ENCODE peak calls at places on chromosomes 1 and 21, in eight cellular contexts. One of them, this sample, is unnamed.

GRCh38 chr1:83918688-83919285 is 80.1 kb downstream of the TTLL7 start:
- DNase-seq in colonic mucosa: no peak
- DNase-seq in tibial nerve: no peak
- DNase-seq in GM23248: no peak
- DNase-seq in foreskin keratinocyte: no peak
- DNase-seq in CD8-positive, alpha-beta T cell: no peak
- DNase-seq in thoracic aorta: no peak
- DNase-seq in RWPE1: no peak
- DNase-seq in this sample: no peak

GRCh38 chr1:171801395-171801990 is 20.0 kb downstream of the METTL13 start:
- DNase-seq in colonic mucosa: peak
- DNase-seq in tibial nerve: peak
- DNase-seq in GM23248: peak
- DNase-seq in foreskin keratinocyte: peak
- DNase-seq in CD8-positive, alpha-beta T cell: no peak
- DNase-seq in thoracic aorta: no peak
- DNase-seq in RWPE1: peak
- DNase-seq in this sample: no peak

GRCh38 chr21:38804617-38805281 is 980 bp upstream of the ETS2 start:
- DNase-seq in colonic mucosa: peak
- DNase-seq in tibial nerve: peak
- DNase-seq in GM23248: peak
- DNase-seq in foreskin keratinocyte: peak
- DNase-seq in CD8-positive, alpha-beta T cell: peak
- DNase-seq in thoracic aorta: no peak
- DNase-seq in RWPE1: no peak
- DNase-seq in this sample: peak

GRCh38 chr1:15682886-15683410 is 1.2 kb upstream of the PLEKHM2 start:
- DNase-seq in colonic mucosa: no peak
- DNase-seq in tibial nerve: no peak
- DNase-seq in GM23248: no peak
- DNase-seq in foreskin keratinocyte: no peak
- DNase-seq in CD8-positive, alpha-beta T cell: no peak
- DNase-seq in thoracic aorta: no peak
- DNase-seq in RWPE1: no peak
- DNase-seq in this sample: no peak

GRCh38 chr1:174040387-174040786 is 18.2 kb upstream of the RC3H1 start:
- DNase-seq in colonic mucosa: no peak
- DNase-seq in tibial nerve: no peak
- DNase-seq in GM23248: peak
- DNase-seq in foreskin keratinocyte: peak
- DNase-seq in CD8-positive, alpha-beta T cell: no peak
- DNase-seq in thoracic aorta: no peak
- DNase-seq in RWPE1: peak
- DNase-seq in this sample: no peak

GRCh38 chr1:15966081-15966955 is 9.6 kb downstream of the ZBTB17 start:
- DNase-seq in colonic mucosa: no peak
- DNase-seq in tibial nerve: peak
- DNase-seq in GM23248: peak
- DNase-seq in foreskin keratinocyte: peak
- DNase-seq in CD8-positive, alpha-beta T cell: peak
- DNase-seq in thoracic aorta: no peak
- DNase-seq in RWPE1: no peak
- DNase-seq in this sample: no peak

GRCh38 chr1:159000627-159001026 is 9.1 kb upstream of the IFI16 start:
- DNase-seq in colonic mucosa: peak
- DNase-seq in tibial nerve: peak
- DNase-seq in GM23248: peak
- DNase-seq in foreskin keratinocyte: peak
- DNase-seq in CD8-positive, alpha-beta T cell: no peak
- DNase-seq in thoracic aorta: peak
- DNase-seq in RWPE1: peak
- DNase-seq in this sample: peak

GRCh38 chr1:72649974-72650373 is 367.6 kb upstream of the NEGR1 start:
- DNase-seq in colonic mucosa: no peak
- DNase-seq in tibial nerve: no peak
- DNase-seq in GM23248: peak
- DNase-seq in foreskin keratinocyte: peak
- DNase-seq in CD8-positive, alpha-beta T cell: no peak
- DNase-seq in thoracic aorta: no peak
- DNase-seq in RWPE1: no peak
- DNase-seq in this sample: no peak

GRCh38 chr1:1956101-1956500 is 37.0 kb upstream of the TMEM52 start:
- DNase-seq in colonic mucosa: no peak
- DNase-seq in tibial nerve: no peak
- DNase-seq in GM23248: no peak
- DNase-seq in foreskin keratinocyte: no peak
- DNase-seq in CD8-positive, alpha-beta T cell: no peak
- DNase-seq in thoracic aorta: no peak
- DNase-seq in RWPE1: no peak
- DNase-seq in this sample: no peak

GRCh38 chr1:23483327-23484252 is at the start of gene ASAP3:
- DNase-seq in colonic mucosa: peak
- DNase-seq in tibial nerve: no peak
- DNase-seq in GM23248: peak
- DNase-seq in foreskin keratinocyte: no peak
- DNase-seq in CD8-positive, alpha-beta T cell: no peak
- DNase-seq in thoracic aorta: no peak
- DNase-seq in RWPE1: no peak
- DNase-seq in this sample: peak

GRCh38 chr1:170145061-170145460 is 698 bp upstream of the NTMT2 start:
- DNase-seq in colonic mucosa: no peak
- DNase-seq in tibial nerve: no peak
- DNase-seq in GM23248: no peak
- DNase-seq in foreskin keratinocyte: no peak
- DNase-seq in CD8-positive, alpha-beta T cell: no peak
- DNase-seq in thoracic aorta: no peak
- DNase-seq in RWPE1: no peak
- DNase-seq in this sample: no peak

GRCh38 chr1:34709547-34709946 is 45.3 kb upstream of the GJB5 start:
- DNase-seq in colonic mucosa: no peak
- DNase-seq in tibial nerve: no peak
- DNase-seq in GM23248: peak
- DNase-seq in foreskin keratinocyte: peak
- DNase-seq in CD8-positive, alpha-beta T cell: no peak
- DNase-seq in thoracic aorta: no peak
- DNase-seq in RWPE1: peak
- DNase-seq in this sample: no peak

GRCh38 chr1:208160259-208160819 is 83.8 kb downstream of the PLXNA2 start:
- DNase-seq in colonic mucosa: no peak
- DNase-seq in tibial nerve: no peak
- DNase-seq in GM23248: no peak
- DNase-seq in foreskin keratinocyte: no peak
- DNase-seq in CD8-positive, alpha-beta T cell: no peak
- DNase-seq in thoracic aorta: no peak
- DNase-seq in RWPE1: no peak
- DNase-seq in this sample: peak

GRCh38 chr1:204506091-204506968 is 9.9 kb upstream of the MDM4 start:
- DNase-seq in colonic mucosa: peak
- DNase-seq in tibial nerve: peak
- DNase-seq in GM23248: peak
- DNase-seq in foreskin keratinocyte: peak
- DNase-seq in CD8-positive, alpha-beta T cell: peak
- DNase-seq in thoracic aorta: no peak
- DNase-seq in RWPE1: peak
- DNase-seq in this sample: peak

GRCh38 chr1:240190881-240191385 is 99.2 kb downstream of the FMN2 start:
- DNase-seq in colonic mucosa: no peak
- DNase-seq in tibial nerve: peak
- DNase-seq in GM23248: peak
- DNase-seq in foreskin keratinocyte: no peak
- DNase-seq in CD8-positive, alpha-beta T cell: no peak
- DNase-seq in thoracic aorta: no peak
- DNase-seq in RWPE1: peak
- DNase-seq in this sample: no peak

GRCh38 chr1:86061660-86062059 is 94.9 kb downstream of the COL24A1 start:
- DNase-seq in colonic mucosa: no peak
- DNase-seq in tibial nerve: no peak
- DNase-seq in GM23248: no peak
- DNase-seq in foreskin keratinocyte: no peak
- DNase-seq in CD8-positive, alpha-beta T cell: no peak
- DNase-seq in thoracic aorta: no peak
- DNase-seq in RWPE1: no peak
- DNase-seq in this sample: no peak

GRCh38 chr1:229098903-229099578 is 171.9 kb upstream of the RAB4A start:
- DNase-seq in colonic mucosa: no peak
- DNase-seq in tibial nerve: no peak
- DNase-seq in GM23248: no peak
- DNase-seq in foreskin keratinocyte: no peak
- DNase-seq in CD8-positive, alpha-beta T cell: no peak
- DNase-seq in thoracic aorta: no peak
- DNase-seq in RWPE1: no peak
- DNase-seq in this sample: no peak

GRCh38 chr1:67673468-67674201 is 11.4 kb upstream of the GADD45A start:
- DNase-seq in colonic mucosa: no peak
- DNase-seq in tibial nerve: no peak
- DNase-seq in GM23248: no peak
- DNase-seq in foreskin keratinocyte: no peak
- DNase-seq in CD8-positive, alpha-beta T cell: no peak
- DNase-seq in thoracic aorta: no peak
- DNase-seq in RWPE1: no peak
- DNase-seq in this sample: no peak

GRCh38 chr1:153922076-153922837 is 515 bp downstream of the GATAD2B start:
- DNase-seq in colonic mucosa: peak
- DNase-seq in tibial nerve: no peak
- DNase-seq in GM23248: peak
- DNase-seq in foreskin keratinocyte: no peak
- DNase-seq in CD8-positive, alpha-beta T cell: no peak
- DNase-seq in thoracic aorta: no peak
- DNase-seq in RWPE1: peak
- DNase-seq in this sample: peak

GRCh38 chr1:62285984-62286481 is 33.2 kb downstream of the KANK4 start:
- DNase-seq in colonic mucosa: peak
- DNase-seq in tibial nerve: no peak
- DNase-seq in GM23248: peak
- DNase-seq in foreskin keratinocyte: no peak
- DNase-seq in CD8-positive, alpha-beta T cell: no peak
- DNase-seq in thoracic aorta: no peak
- DNase-seq in RWPE1: no peak
- DNase-seq in this sample: no peak

GRCh38 chr1:193703101-193703500 is 516.7 kb upstream of the B3GALT2 start:
- DNase-seq in colonic mucosa: no peak
- DNase-seq in tibial nerve: no peak
- DNase-seq in GM23248: no peak
- DNase-seq in foreskin keratinocyte: no peak
- DNase-seq in CD8-positive, alpha-beta T cell: no peak
- DNase-seq in thoracic aorta: no peak
- DNase-seq in RWPE1: no peak
- DNase-seq in this sample: no peak

GRCh38 chr21:25670726-25671125 is 31.7 kb downstream of the JAM2 start:
- DNase-seq in colonic mucosa: no peak
- DNase-seq in tibial nerve: peak
- DNase-seq in GM23248: peak
- DNase-seq in foreskin keratinocyte: no peak
- DNase-seq in CD8-positive, alpha-beta T cell: no peak
- DNase-seq in thoracic aorta: no peak
- DNase-seq in RWPE1: no peak
- DNase-seq in this sample: no peak

GRCh38 chr1:99347041-99347684 is 82.9 kb downstream of the PLPPR4 start:
- DNase-seq in colonic mucosa: no peak
- DNase-seq in tibial nerve: no peak
- DNase-seq in GM23248: no peak
- DNase-seq in foreskin keratinocyte: no peak
- DNase-seq in CD8-positive, alpha-beta T cell: no peak
- DNase-seq in thoracic aorta: no peak
- DNase-seq in RWPE1: no peak
- DNase-seq in this sample: no peak

GRCh38 chr1:9293512-9294439 is 1.1 kb downstream of the SPSB1 start:
- DNase-seq in colonic mucosa: peak
- DNase-seq in tibial nerve: no peak
- DNase-seq in GM23248: peak
- DNase-seq in foreskin keratinocyte: peak
- DNase-seq in CD8-positive, alpha-beta T cell: peak
- DNase-seq in thoracic aorta: no peak
- DNase-seq in RWPE1: no peak
- DNase-seq in this sample: peak
- H3K27ac ChIP-seq in colonic mucosa: peak
- H3K27ac ChIP-seq in tibial nerve: peak
- H3K27ac ChIP-seq in GM23248: peak
- H3K27ac ChIP-seq in foreskin keratinocyte: peak
- H3K27ac ChIP-seq in CD8-positive, alpha-beta T cell: no peak
- H3K27ac ChIP-seq in thoracic aorta: peak
- H3K27ac ChIP-seq in RWPE1: peak
- H3K27ac ChIP-seq in this sample: peak

GRCh38 chr1:21921100-21921875 is 15.8 kb downstream of the HSPG2 start:
- DNase-seq in colonic mucosa: no peak
- DNase-seq in tibial nerve: no peak
- DNase-seq in GM23248: no peak
- DNase-seq in foreskin keratinocyte: no peak
- DNase-seq in CD8-positive, alpha-beta T cell: no peak
- DNase-seq in thoracic aorta: no peak
- DNase-seq in RWPE1: no peak
- DNase-seq in this sample: no peak
- H3K27ac ChIP-seq in colonic mucosa: peak
- H3K27ac ChIP-seq in tibial nerve: peak
- H3K27ac ChIP-seq in GM23248: peak
- H3K27ac ChIP-seq in foreskin keratinocyte: no peak
- H3K27ac ChIP-seq in CD8-positive, alpha-beta T cell: no peak
- H3K27ac ChIP-seq in thoracic aorta: peak
- H3K27ac ChIP-seq in RWPE1: peak
- H3K27ac ChIP-seq in this sample: peak

DNA sequence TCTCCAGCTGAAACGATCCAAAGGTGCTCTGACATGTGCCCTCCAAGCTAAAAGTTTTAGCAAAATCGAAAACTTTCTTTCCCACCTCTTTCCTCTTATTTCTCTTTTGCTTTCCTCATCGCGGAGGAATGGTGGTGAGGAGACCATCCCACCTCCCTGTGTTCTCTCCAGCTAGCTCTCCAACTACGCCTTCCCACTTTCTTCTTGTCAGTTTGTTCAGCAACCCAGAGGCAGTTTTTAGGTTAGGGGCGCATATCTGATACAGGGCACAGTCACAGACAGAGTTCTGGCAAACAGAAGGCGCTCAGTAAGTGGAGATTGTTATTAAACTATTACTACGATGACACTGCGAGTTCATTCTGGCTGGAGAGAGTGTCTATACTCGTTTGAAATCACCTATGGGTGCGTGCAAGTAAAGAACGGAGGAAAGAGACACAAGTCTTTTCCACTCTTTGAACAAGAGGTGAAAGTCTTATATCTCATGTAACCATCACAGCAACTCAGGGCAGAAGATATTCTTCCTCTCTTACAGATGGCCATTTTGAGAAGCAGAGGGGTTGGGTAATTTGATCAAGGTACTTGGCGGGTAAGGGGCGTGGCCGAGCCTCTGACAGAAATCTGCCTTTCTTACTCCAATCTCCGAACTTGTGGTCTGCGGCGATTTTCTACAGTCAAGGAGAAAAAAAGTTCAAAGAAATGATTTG is 13.9 kb downstream of the HLX start:
- DNase-seq in colonic mucosa: no peak
- DNase-seq in tibial nerve: no peak
- DNase-seq in GM23248: no peak
- DNase-seq in foreskin keratinocyte: no peak
- DNase-seq in CD8-positive, alpha-beta T cell: no peak
- DNase-seq in thoracic aorta: no peak
- DNase-seq in RWPE1: no peak
- DNase-seq in this sample: no peak
- H3K27ac ChIP-seq in colonic mucosa: no peak
- H3K27ac ChIP-seq in tibial nerve: no peak
- H3K27ac ChIP-seq in GM23248: no peak
- H3K27ac ChIP-seq in foreskin keratinocyte: no peak
- H3K27ac ChIP-seq in CD8-positive, alpha-beta T cell: no peak
- H3K27ac ChIP-seq in thoracic aorta: no peak
- H3K27ac ChIP-seq in RWPE1: no peak
- H3K27ac ChIP-seq in this sample: no peak

GRCh38 chr1:24749886-24750285 is 4.6 kb downstream of the CLIC4 start:
- DNase-seq in colonic mucosa: no peak
- DNase-seq in tibial nerve: no peak
- DNase-seq in GM23248: no peak
- DNase-seq in foreskin keratinocyte: no peak
- DNase-seq in CD8-positive, alpha-beta T cell: no peak
- DNase-seq in thoracic aorta: no peak
- DNase-seq in RWPE1: no peak
- DNase-seq in this sample: no peak
- H3K27ac ChIP-seq in colonic mucosa: no peak
- H3K27ac ChIP-seq in tibial nerve: peak
- H3K27ac ChIP-seq in GM23248: peak
- H3K27ac ChIP-seq in foreskin keratinocyte: no peak
- H3K27ac ChIP-seq in CD8-positive, alpha-beta T cell: no peak
- H3K27ac ChIP-seq in thoracic aorta: peak
- H3K27ac ChIP-seq in RWPE1: no peak
- H3K27ac ChIP-seq in this sample: no peak